ENCODE peak calls at places on chromosomes 12 and 14, in five cellular contexts. One of them, this sample, is unnamed.

GRCh38 chr14:104263671-104264358 is 125.4 kb downstream of the KIF26A start:
- DNase-seq in RWPE1: no peak
- DNase-seq in fibroblast of lung: no peak
- DNase-seq in psoas muscle: no peak
- DNase-seq in left lung: peak
- DNase-seq in this sample: peak

GRCh38 chr14:94680498-94681288 is 68.5 kb downstream of the SERPINA3 start:
- DNase-seq in psoas muscle: no peak
- DNase-seq in fibroblast of lung: no peak
- DNase-seq in left lung: no peak
- DNase-seq in RWPE1: no peak
- DNase-seq in this sample: no peak

GRCh38 chr14:66365388-66365787 is 120.8 kb upstream of the CCDC196 start:
- DNase-seq in psoas muscle: no peak
- DNase-seq in fibroblast of lung: no peak
- DNase-seq in left lung: no peak
- DNase-seq in RWPE1: no peak
- DNase-seq in this sample: no peak

GRCh38 chr14:61362072-61362750 is 40.8 kb downstream of the PRKCH start:
- DNase-seq in fibroblast of lung: no peak
- DNase-seq in left lung: no peak
- DNase-seq in psoas muscle: no peak
- DNase-seq in RWPE1: no peak
- DNase-seq in this sample: no peak

GRCh38 chr14:55893695-55894094 is 224.5 kb upstream of the PELI2 start:
- DNase-seq in RWPE1: no peak
- DNase-seq in left lung: no peak
- DNase-seq in fibroblast of lung: no peak
- DNase-seq in psoas muscle: no peak
- DNase-seq in this sample: no peak

GRCh38 chr14:61698216-61698980 is 3.1 kb downstream of the HIF1A start:
- DNase-seq in left lung: no peak
- DNase-seq in fibroblast of lung: no peak
- DNase-seq in psoas muscle: no peak
- DNase-seq in RWPE1: no peak
- DNase-seq in this sample: no peak

GRCh38 chr12:22728989-22729388 is 104.0 kb downstream of the ETNK1 start:
- DNase-seq in left lung: no peak
- DNase-seq in fibroblast of lung: peak
- DNase-seq in RWPE1: no peak
- DNase-seq in psoas muscle: no peak
- DNase-seq in this sample: no peak

GRCh38 chr14:56998728-56999127 is 188.4 kb upstream of the OTX2 start:
- DNase-seq in psoas muscle: no peak
- DNase-seq in left lung: no peak
- DNase-seq in RWPE1: no peak
- DNase-seq in fibroblast of lung: no peak
- DNase-seq in this sample: no peak

GRCh38 chr14:70649803-70650202 is 8.1 kb downstream of the TTC9 start:
- DNase-seq in RWPE1: no peak
- DNase-seq in psoas muscle: no peak
- DNase-seq in fibroblast of lung: no peak
- DNase-seq in left lung: no peak
- DNase-seq in this sample: no peak

GRCh38 chr14:69079188-69079742 is 73.7 kb downstream of the DCAF5 start:
- DNase-seq in fibroblast of lung: peak
- DNase-seq in RWPE1: peak
- DNase-seq in left lung: no peak
- DNase-seq in psoas muscle: no peak
- DNase-seq in this sample: no peak

GRCh38 chr14:98210045-98210678 is 1061.8 kb downstream of the BCL11B start:
- DNase-seq in psoas muscle: no peak
- DNase-seq in left lung: no peak
- DNase-seq in fibroblast of lung: no peak
- DNase-seq in RWPE1: no peak
- DNase-seq in this sample: no peak

GRCh38 chr12:55034218-55034617 is 14.4 kb downstream of the NEUROD4 start:
- DNase-seq in fibroblast of lung: no peak
- DNase-seq in RWPE1: no peak
- DNase-seq in psoas muscle: no peak
- DNase-seq in left lung: no peak
- DNase-seq in this sample: peak

GRCh38 chr12:1439687-1440086 is 154.7 kb downstream of the FBXL14 start:
- DNase-seq in psoas muscle: no peak
- DNase-seq in left lung: no peak
- DNase-seq in fibroblast of lung: no peak
- DNase-seq in RWPE1: no peak
- DNase-seq in this sample: no peak

GRCh38 chr14:35867280-35867629 is 41.1 kb downstream of the BRMS1L start:
- DNase-seq in fibroblast of lung: no peak
- DNase-seq in RWPE1: no peak
- DNase-seq in left lung: no peak
- DNase-seq in psoas muscle: no peak
- DNase-seq in this sample: no peak

GRCh38 chr12:27578689-27579372 is 54.8 kb downstream of the PPFIBP1 start:
- DNase-seq in psoas muscle: no peak
- DNase-seq in fibroblast of lung: no peak
- DNase-seq in left lung: no peak
- DNase-seq in RWPE1: no peak
- DNase-seq in this sample: no peak

GRCh38 chr14:62654641-62655040 is 390.6 kb downstream of the KCNH5 start:
- DNase-seq in psoas muscle: no peak
- DNase-seq in left lung: no peak
- DNase-seq in fibroblast of lung: peak
- DNase-seq in RWPE1: no peak
- DNase-seq in this sample: no peak

GRCh38 chr12:7046383-7047143 is 14.0 kb upstream of the C1S start:
- DNase-seq in psoas muscle: no peak
- DNase-seq in fibroblast of lung: no peak
- DNase-seq in left lung: no peak
- DNase-seq in RWPE1: no peak
- DNase-seq in this sample: no peak
- TF ChIP-seq CTCF in psoas muscle: no peak
- TF ChIP-seq CTCF in fibroblast of lung: no peak
- TF ChIP-seq CTCF in left lung: no peak
- TF ChIP-seq CTCF in RWPE1: no peak
- TF ChIP-seq CTCF in this sample: no peak

GRCh38 chr12:116075251-116075650 is 202.2 kb downstream of the MED13L start:
- DNase-seq in RWPE1: no peak
- DNase-seq in fibroblast of lung: no peak
- DNase-seq in left lung: no peak
- DNase-seq in psoas muscle: no peak
- DNase-seq in this sample: no peak
- TF ChIP-seq CTCF in RWPE1: no peak
- TF ChIP-seq CTCF in fibroblast of lung: no peak
- TF ChIP-seq CTCF in left lung: no peak
- TF ChIP-seq CTCF in psoas muscle: no peak
- TF ChIP-seq CTCF in this sample: no peak

GRCh38 chr12:108231909-108232434 is 102.9 kb downstream of the WSCD2 start:
- DNase-seq in fibroblast of lung: no peak
- DNase-seq in psoas muscle: no peak
- DNase-seq in RWPE1: no peak
- DNase-seq in left lung: no peak
- DNase-seq in this sample: no peak

GRCh38 chr12:108232565-108232964 is 103.5 kb downstream of the WSCD2 start:
- DNase-seq in fibroblast of lung: no peak
- DNase-seq in RWPE1: peak
- DNase-seq in psoas muscle: no peak
- DNase-seq in left lung: no peak
- DNase-seq in this sample: no peak

GRCh38 chr12:108236366-108236765 is 102.7 kb downstream of the CMKLR1 start:
- DNase-seq in fibroblast of lung: no peak
- DNase-seq in psoas muscle: no peak
- DNase-seq in RWPE1: no peak
- DNase-seq in left lung: no peak
- DNase-seq in this sample: no peak

GRCh38 chr12:108235231-108235959 is 103.7 kb downstream of the CMKLR1 start:
- DNase-seq in fibroblast of lung: no peak
- DNase-seq in left lung: no peak
- DNase-seq in psoas muscle: no peak
- DNase-seq in RWPE1: no peak
- DNase-seq in this sample: no peak

GRCh38 chr12:108234155-108234554 is 105.0 kb downstream of the CMKLR1 start:
- DNase-seq in RWPE1: no peak
- DNase-seq in left lung: no peak
- DNase-seq in fibroblast of lung: no peak
- DNase-seq in psoas muscle: peak
- DNase-seq in this sample: no peak
- TF ChIP-seq CTCF in RWPE1: no peak
- TF ChIP-seq CTCF in left lung: peak
- TF ChIP-seq CTCF in fibroblast of lung: no peak
- TF ChIP-seq CTCF in psoas muscle: peak
- TF ChIP-seq CTCF in this sample: no peak

DNA sequence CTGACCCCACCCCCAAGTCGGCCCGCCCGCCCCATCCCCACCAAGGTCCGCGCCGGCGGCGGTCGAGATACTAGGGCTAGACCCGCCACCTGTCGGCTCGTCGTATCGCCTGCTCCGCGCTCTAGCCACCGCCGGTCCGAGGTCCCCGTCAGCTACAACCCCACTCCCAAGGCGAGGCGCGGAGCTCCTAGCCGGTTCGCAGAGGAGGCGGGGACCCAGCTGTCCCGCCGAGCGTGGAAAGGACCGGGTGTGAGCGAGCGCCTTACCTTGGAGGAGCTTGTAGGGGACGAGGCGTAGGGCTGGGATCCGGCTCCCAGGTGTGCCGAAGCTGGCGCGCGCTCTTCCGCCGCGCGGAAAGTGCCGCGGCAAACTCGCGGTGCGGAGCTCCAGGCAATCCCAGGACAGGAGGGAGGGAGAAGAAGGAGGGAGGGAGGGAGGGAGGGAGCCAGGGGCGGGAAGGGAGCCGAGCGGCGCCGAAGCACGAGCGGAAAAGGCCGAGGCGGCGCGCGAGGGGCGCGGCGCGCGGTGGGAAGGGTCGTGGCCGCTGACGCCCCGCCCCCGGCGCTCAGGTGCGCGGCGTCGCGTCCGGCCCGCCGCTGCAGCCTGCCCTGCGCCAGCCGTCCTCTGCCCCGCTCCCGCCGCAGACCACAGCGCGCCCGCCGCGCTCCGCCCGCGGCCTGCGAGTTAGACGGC is at the start of gene PAWR:
- DNase-seq in psoas muscle: peak
- DNase-seq in fibroblast of lung: peak
- DNase-seq in RWPE1: peak
- DNase-seq in left lung: peak
- DNase-seq in this sample: peak
- TF ChIP-seq CTCF in psoas muscle: no peak
- TF ChIP-seq CTCF in fibroblast of lung: no peak
- TF ChIP-seq CTCF in RWPE1: peak
- TF ChIP-seq CTCF in left lung: no peak
- TF ChIP-seq CTCF in this sample: no peak

DNA sequence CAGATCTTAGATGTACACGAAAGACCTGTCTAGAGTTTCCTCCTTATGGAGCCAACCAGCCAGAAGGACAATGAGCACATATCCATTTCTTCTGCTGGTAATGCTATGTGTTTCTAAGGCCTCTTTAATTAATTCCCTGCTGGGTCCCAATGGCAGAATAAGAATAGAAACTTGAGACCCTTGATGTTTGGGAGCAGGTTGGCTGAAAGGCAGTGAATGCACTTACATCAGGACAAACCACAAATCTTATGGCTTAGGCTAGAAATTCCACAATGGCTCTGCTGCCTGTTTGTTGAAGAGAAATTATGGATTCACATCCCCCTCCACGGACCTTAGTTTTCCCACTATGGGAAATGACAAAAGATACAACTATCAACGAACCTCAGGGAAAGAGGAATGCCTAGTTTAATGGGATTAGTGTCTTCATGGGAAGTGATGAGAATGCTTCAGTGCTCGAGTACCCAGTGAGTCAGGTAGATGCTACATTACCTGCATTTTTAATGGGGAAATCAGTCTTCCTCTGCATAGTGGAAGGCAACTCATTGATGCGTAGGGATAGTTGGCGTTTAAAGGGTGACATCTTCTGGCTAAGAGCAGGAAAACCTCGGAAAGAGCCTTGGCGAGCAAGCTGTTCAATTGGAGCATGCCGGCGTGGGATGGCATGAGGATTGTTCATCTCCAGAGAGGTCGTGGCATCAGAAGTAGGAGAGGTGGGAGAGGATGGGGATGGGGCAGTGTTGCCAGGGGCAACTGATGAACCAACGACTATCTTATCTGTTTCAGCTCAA is 46.5 kb downstream of the PAPLN start:
- DNase-seq in fibroblast of lung: peak
- DNase-seq in RWPE1: no peak
- DNase-seq in left lung: no peak
- DNase-seq in psoas muscle: no peak
- DNase-seq in this sample: no peak
- TF ChIP-seq CTCF in fibroblast of lung: peak
- TF ChIP-seq CTCF in RWPE1: no peak
- TF ChIP-seq CTCF in left lung: no peak
- TF ChIP-seq CTCF in psoas muscle: no peak
- TF ChIP-seq CTCF in this sample: no peak

DNA sequence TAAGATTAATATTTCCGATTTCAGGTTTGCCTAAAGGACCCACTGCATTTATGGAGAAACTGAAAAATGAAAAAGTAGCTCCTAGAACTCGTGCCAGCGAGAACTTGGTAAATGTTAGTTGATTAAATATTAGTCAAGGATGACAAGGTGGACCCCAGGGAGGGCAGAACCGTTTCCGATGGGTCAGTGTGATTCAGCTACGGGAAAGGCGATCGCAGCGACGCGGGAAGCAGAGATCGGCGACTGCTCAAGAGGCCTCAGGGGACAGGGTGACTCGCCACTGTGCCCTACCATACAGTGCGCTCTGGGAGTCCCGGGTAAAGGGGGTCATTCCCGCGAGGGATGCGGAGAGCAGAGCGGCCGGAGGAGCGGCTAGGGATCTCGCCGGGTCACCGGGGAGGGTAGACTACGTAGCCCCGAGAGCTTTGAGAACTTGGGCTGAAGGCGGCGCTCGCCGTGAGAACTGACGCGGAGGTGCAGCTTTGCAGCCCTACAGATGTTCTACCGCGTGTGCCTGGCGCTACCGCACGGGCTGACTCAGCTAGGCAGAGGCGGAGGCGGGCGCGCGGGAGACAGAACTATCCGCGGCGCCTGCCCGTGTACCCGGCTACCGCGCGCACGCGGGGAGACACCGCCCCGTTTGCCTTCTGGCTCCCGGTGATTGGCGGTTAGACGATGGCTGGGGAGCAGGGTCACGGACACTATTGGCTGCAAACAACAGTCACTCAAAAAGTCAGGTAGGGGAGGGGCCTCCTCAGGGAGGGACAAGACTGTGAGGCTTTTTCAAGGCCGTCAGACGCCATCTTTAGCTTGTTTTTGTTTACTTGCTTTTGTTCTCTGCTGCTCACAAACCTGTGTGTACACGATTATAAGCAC is 3.2 kb downstream of the C14orf93 start:
- DNase-seq in left lung: peak
- DNase-seq in fibroblast of lung: peak
- DNase-seq in RWPE1: peak
- DNase-seq in psoas muscle: peak
- DNase-seq in this sample: peak
- TF ChIP-seq CTCF in left lung: no peak
- TF ChIP-seq CTCF in fibroblast of lung: peak
- TF ChIP-seq CTCF in RWPE1: peak
- TF ChIP-seq CTCF in psoas muscle: peak
- TF ChIP-seq CTCF in this sample: no peak